ENCODE peak calls at places on chromosomes 11 and 22, in six cellular contexts. Y is IMR-90, Q is mesenchymal stem cell, T is neuronal stem cell, F is trophoblast cell, D is H1. H is an unnamed sample.

GRCh38 chr11:67351275-67352005 is 1.9 kb downstream of the POLD4 start:
- DNase-seq in Y (peak), Q (peak), T (no peak), F (peak), D (no peak), H (peak)

GRCh38 chr22:23970201-23970641 is 3.5 kb downstream of the DDTL start:
- DNase-seq in Y (no peak), Q (no peak), T (no peak), F (no peak), D (no peak), H (no peak)

GRCh38 chr22:24011735-24012068 is 598 bp downstream of the CABIN1 start:
- DNase-seq in Y (no peak), Q (no peak), T (no peak), F (peak), D (no peak), H (no peak)

GRCh38 chr11:1289211-1289935 is 20.1 kb downstream of the TOLLIP start:
- DNase-seq in Y (no peak), Q (no peak), T (no peak), F (no peak), D (no peak), H (no peak)

GRCh38 chr11:128493570-128493965 is 93.8 kb downstream of the ETS1 start:
- DNase-seq in Y (peak), Q (no peak), T (no peak), F (no peak), D (no peak), H (no peak)

GRCh38 chr11:131867457-131868257 is 497.2 kb downstream of the NTM start:
- DNase-seq in Y (peak), Q (peak), T (peak), F (peak), D (peak), H (peak)

GRCh38 chr22:21451545-21452520 is 15.4 kb upstream of the TMEM191C start:
- DNase-seq in Y (no peak), Q (no peak), T (no peak), F (no peak), D (no peak), H (peak)

GRCh38 chr11:93510196-93510898 is 32.8 kb downstream of the SMCO4 start:
- DNase-seq in Y (no peak), Q (no peak), T (no peak), F (no peak), D (no peak), H (no peak)

GRCh38 chr11:35553021-35553420 is 27.6 kb upstream of the PAMR1 start:
- DNase-seq in Y (peak), Q (peak), T (no peak), F (no peak), D (no peak), H (no peak)

GRCh38 chr11:102924851-102925380 is 30.6 kb downstream of the MMP13 start:
- DNase-seq in Y (no peak), Q (no peak), T (no peak), F (peak), D (no peak), H (no peak)

GRCh38 chr22:39183991-39184585 is 31.6 kb upstream of the CBX7 start:
- DNase-seq in Y (peak), Q (peak), T (no peak), F (no peak), D (no peak), H (no peak)

DNA sequence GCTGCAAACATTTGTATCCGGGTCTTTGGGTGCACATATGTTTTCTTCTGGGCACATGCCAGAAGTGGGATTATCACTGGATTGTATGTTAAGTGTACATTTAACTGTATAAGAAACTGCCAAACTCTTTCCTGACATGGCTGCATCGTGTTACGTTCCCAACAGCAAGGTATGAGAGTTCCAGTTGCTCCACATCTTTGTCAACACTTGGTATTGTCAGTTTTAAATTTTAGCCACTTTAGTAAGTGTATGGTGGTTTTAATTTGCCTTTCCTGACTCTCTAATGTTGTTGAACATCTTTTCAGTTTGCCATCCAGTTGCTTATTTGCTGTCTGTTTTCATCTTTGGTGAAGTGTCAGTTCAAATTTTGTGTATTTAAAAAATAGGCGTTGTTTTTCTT is 22.5 kb upstream of the SMIM38 start:
- DNase-seq in Y (no peak), Q (no peak), T (no peak), F (no peak), D (no peak), H (no peak)
- H2AFZ ChIP-seq in Y (no peak), Q (no peak), T (no peak), F (no peak), D (no peak), H (no peak)

GRCh38 chr11:65476632-65477270 is 22.1 kb upstream of the MALAT1 start:
- DNase-seq in Y (no peak), Q (peak), T (no peak), F (peak), D (no peak), H (no peak)
- H3K23ac ChIP-seq in Y (peak), Q (peak), T (peak), F (no peak), D (no peak), H (no peak)

GRCh38 chr11:21675049-21675616 is 517.8 kb upstream of the ANO5 start:
- DNase-seq in Y (no peak), Q (no peak), T (no peak), F (no peak), D (no peak), H (no peak)
- H2AFZ ChIP-seq in Y (no peak), Q (no peak), T (no peak), F (no peak), D (no peak), H (no peak)

GRCh38 chr11:65187971-65188461 is 6.3 kb downstream of the CAPN1 start:
- DNase-seq in Y (no peak), Q (no peak), T (no peak), F (no peak), D (no peak), H (no peak)
- H3K23ac ChIP-seq in Y (no peak), Q (no peak), T (no peak), F (no peak), D (no peak), H (no peak)

DNA sequence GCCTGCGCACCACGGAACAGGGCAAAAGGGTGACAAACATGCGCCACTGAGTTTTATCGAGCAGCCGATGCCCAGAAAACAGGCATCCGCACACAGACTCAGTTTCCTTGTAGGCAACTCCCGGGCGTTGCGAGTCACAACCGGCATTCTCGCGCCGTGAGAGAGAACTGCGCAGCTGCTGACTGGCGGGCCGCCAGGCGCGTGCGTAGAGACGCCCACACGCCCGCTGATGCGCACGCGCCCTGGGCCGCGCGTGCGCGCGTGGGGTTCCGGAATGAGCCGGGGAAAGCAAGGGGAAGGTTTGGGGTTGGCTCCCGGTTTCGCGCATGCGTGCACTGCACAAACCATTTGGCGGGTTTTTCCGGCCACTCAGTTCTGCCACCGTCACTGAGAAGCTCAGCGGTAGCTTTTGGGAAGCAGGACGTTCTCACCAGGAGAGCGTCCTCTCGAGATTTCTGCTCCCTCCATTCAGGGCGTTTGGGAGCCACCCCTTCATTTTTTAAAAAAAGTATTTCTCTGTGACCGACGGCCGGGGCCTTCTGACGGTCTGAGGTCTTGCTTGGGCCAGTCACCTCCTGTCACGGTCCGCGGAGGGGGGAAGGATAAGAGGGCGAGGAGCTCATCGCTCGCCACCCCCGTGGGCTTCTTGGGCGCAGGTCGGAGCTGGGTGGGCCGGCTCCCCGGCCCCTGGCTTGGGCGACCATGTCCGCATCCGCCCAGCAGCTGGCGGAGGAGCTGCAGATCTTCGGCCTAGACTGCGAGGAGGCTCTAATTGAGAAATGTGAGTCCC is at the start of gene POLA2:
- DNase-seq in Y (peak), Q (peak), T (peak), F (peak), D (peak), H (peak)
- H2AFZ ChIP-seq in Y (peak), Q (peak), T (peak), F (peak), D (peak), H (no peak)

GRCh38 chr22:47163876-47164513 is 401.5 kb downstream of the TBC1D22A start:
- DNase-seq in Y (no peak), Q (no peak), T (no peak), F (no peak), D (no peak), H (peak)

GRCh38 chr22:47163481-47163875 is 401.0 kb downstream of the TBC1D22A start:
- DNase-seq in Y (no peak), Q (no peak), T (no peak), F (no peak), D (no peak), H (peak)

GRCh38 chr22:47165998-47166397 is 403.5 kb downstream of the TBC1D22A start:
- DNase-seq in Y (no peak), Q (no peak), T (no peak), F (no peak), D (no peak), H (peak)

GRCh38 chr22:47165338-47165931 is 403.0 kb downstream of the TBC1D22A start:
- DNase-seq in Y (no peak), Q (no peak), T (no peak), F (no peak), D (no peak), H (peak)

GRCh38 chr22:47164514-47165337 is 402.3 kb downstream of the TBC1D22A start:
- DNase-seq in Y (no peak), Q (no peak), T (peak), F (no peak), D (no peak), H (peak)
- H3K23ac ChIP-seq in Y (no peak), Q (no peak), T (no peak), F (no peak), D (no peak), H (no peak)